ENCODE peak calls at places on chromosomes 16 and 17, in eight cellular contexts. One of them, this sample, is unnamed.

GRCh38 chr16:85535352-85536072 is 77.6 kb upstream of the GSE1 start:
- DNase-seq in activated naive CD4-positive, alpha-beta T cell treated with anti-CD3 and anti-CD28 coated beads, Interleukin-2, amount 10 ng/mL, durations not matched to agents 7 days and 5 days: no peak
- DNase-seq in neuronal stem cell: no peak
- DNase-seq in foreskin melanocyte: no peak
- DNase-seq in NCI-H1105: no peak
- DNase-seq in bronchial epithelial cell: no peak
- DNase-seq in GM20000: no peak
- DNase-seq in non-pigmented ciliary epithelial cell: no peak
- DNase-seq in this sample: peak; percentile 37

GRCh38 chr17:1752425-1752941 is 9.4 kb upstream of the SERPINF1 start:
- DNase-seq in activated naive CD4-positive, alpha-beta T cell treated with anti-CD3 and anti-CD28 coated beads, Interleukin-2, amount 10 ng/mL, durations not matched to agents 7 days and 5 days: no peak
- DNase-seq in neuronal stem cell: no peak
- DNase-seq in foreskin melanocyte: no peak
- DNase-seq in NCI-H1105: no peak
- DNase-seq in bronchial epithelial cell: peak; percentile 57
- DNase-seq in GM20000: peak; percentile 63
- DNase-seq in non-pigmented ciliary epithelial cell: no peak
- DNase-seq in this sample: no peak

GRCh38 chr17:47685556-47686275 is 8.2 kb upstream of the TBKBP1 start:
- DNase-seq in activated naive CD4-positive, alpha-beta T cell treated with anti-CD3 and anti-CD28 coated beads, Interleukin-2, amount 10 ng/mL, durations not matched to agents 7 days and 5 days: no peak
- DNase-seq in neuronal stem cell: no peak
- DNase-seq in foreskin melanocyte: no peak
- DNase-seq in NCI-H1105: no peak
- DNase-seq in bronchial epithelial cell: peak; percentile 47
- DNase-seq in GM20000: no peak
- DNase-seq in non-pigmented ciliary epithelial cell: no peak
- DNase-seq in this sample: no peak

GRCh38 chr17:5011928-5012327 is 14.2 kb downstream of the KIF1C start:
- DNase-seq in activated naive CD4-positive, alpha-beta T cell treated with anti-CD3 and anti-CD28 coated beads, Interleukin-2, amount 10 ng/mL, durations not matched to agents 7 days and 5 days: no peak
- DNase-seq in neuronal stem cell: no peak
- DNase-seq in foreskin melanocyte: no peak
- DNase-seq in NCI-H1105: no peak
- DNase-seq in bronchial epithelial cell: peak; percentile 65
- DNase-seq in GM20000: peak; percentile 66
- DNase-seq in non-pigmented ciliary epithelial cell: peak; percentile 17
- DNase-seq in this sample: peak; percentile 26

GRCh38 chr17:2796164-2797140 is at the start of gene RAP1GAP2:
- DNase-seq in activated naive CD4-positive, alpha-beta T cell treated with anti-CD3 and anti-CD28 coated beads, Interleukin-2, amount 10 ng/mL, durations not matched to agents 7 days and 5 days: peak; percentile 91
- DNase-seq in neuronal stem cell: no peak
- DNase-seq in foreskin melanocyte: no peak
- DNase-seq in NCI-H1105: no peak
- DNase-seq in bronchial epithelial cell: no peak
- DNase-seq in GM20000: no peak
- DNase-seq in non-pigmented ciliary epithelial cell: no peak
- DNase-seq in this sample: no peak

GRCh38 chr17:79997004-79997673 is 38.5 kb downstream of the TBC1D16 start:
- DNase-seq in activated naive CD4-positive, alpha-beta T cell treated with anti-CD3 and anti-CD28 coated beads, Interleukin-2, amount 10 ng/mL, durations not matched to agents 7 days and 5 days: peak; percentile 86
- DNase-seq in neuronal stem cell: no peak
- DNase-seq in foreskin melanocyte: no peak
- DNase-seq in NCI-H1105: no peak
- DNase-seq in bronchial epithelial cell: no peak
- DNase-seq in GM20000: no peak
- DNase-seq in non-pigmented ciliary epithelial cell: no peak
- DNase-seq in this sample: peak; percentile 26

GRCh38 chr16:87723224-87723619 is 42.6 kb downstream of the KLHDC4 start:
- DNase-seq in activated naive CD4-positive, alpha-beta T cell treated with anti-CD3 and anti-CD28 coated beads, Interleukin-2, amount 10 ng/mL, durations not matched to agents 7 days and 5 days: no peak
- DNase-seq in neuronal stem cell: no peak
- DNase-seq in foreskin melanocyte: peak; percentile 99
- DNase-seq in NCI-H1105: peak; percentile 89
- DNase-seq in bronchial epithelial cell: peak; percentile 28
- DNase-seq in GM20000: peak; percentile 81
- DNase-seq in non-pigmented ciliary epithelial cell: peak; percentile 81
- DNase-seq in this sample: peak; percentile 37

GRCh38 chr16:84851192-84852127 is 31.7 kb downstream of the CRISPLD2 start:
- DNase-seq in activated naive CD4-positive, alpha-beta T cell treated with anti-CD3 and anti-CD28 coated beads, Interleukin-2, amount 10 ng/mL, durations not matched to agents 7 days and 5 days: no peak
- DNase-seq in neuronal stem cell: no peak
- DNase-seq in foreskin melanocyte: peak; percentile 48
- DNase-seq in NCI-H1105: no peak
- DNase-seq in bronchial epithelial cell: peak; percentile 89
- DNase-seq in GM20000: no peak
- DNase-seq in non-pigmented ciliary epithelial cell: peak; percentile 89
- DNase-seq in this sample: peak; percentile 87

GRCh38 chr16:27920391-27920891 is 143.1 kb downstream of the GSG1L start:
- DNase-seq in activated naive CD4-positive, alpha-beta T cell treated with anti-CD3 and anti-CD28 coated beads, Interleukin-2, amount 10 ng/mL, durations not matched to agents 7 days and 5 days: no peak
- DNase-seq in neuronal stem cell: peak; percentile 35
- DNase-seq in foreskin melanocyte: no peak
- DNase-seq in NCI-H1105: peak; percentile 87
- DNase-seq in bronchial epithelial cell: peak; percentile 50
- DNase-seq in GM20000: no peak
- DNase-seq in non-pigmented ciliary epithelial cell: no peak
- DNase-seq in this sample: no peak

GRCh38 chr17:48100591-48101011 is 677 bp downstream of the CBX1 start:
- DNase-seq in activated naive CD4-positive, alpha-beta T cell treated with anti-CD3 and anti-CD28 coated beads, Interleukin-2, amount 10 ng/mL, durations not matched to agents 7 days and 5 days: no peak
- DNase-seq in neuronal stem cell: no peak
- DNase-seq in foreskin melanocyte: peak; percentile 36
- DNase-seq in NCI-H1105: peak; percentile 67
- DNase-seq in bronchial epithelial cell: peak; percentile 55
- DNase-seq in GM20000: peak; percentile 16
- DNase-seq in non-pigmented ciliary epithelial cell: no peak
- DNase-seq in this sample: peak; percentile 74

GRCh38 chr16:7746971-7747370 is 414.3 kb downstream of the RBFOX1 start:
- DNase-seq in activated naive CD4-positive, alpha-beta T cell treated with anti-CD3 and anti-CD28 coated beads, Interleukin-2, amount 10 ng/mL, durations not matched to agents 7 days and 5 days: no peak
- DNase-seq in neuronal stem cell: no peak
- DNase-seq in foreskin melanocyte: no peak
- DNase-seq in NCI-H1105: no peak
- DNase-seq in bronchial epithelial cell: no peak
- DNase-seq in GM20000: no peak
- DNase-seq in non-pigmented ciliary epithelial cell: no peak
- DNase-seq in this sample: no peak

GRCh38 chr17:7833795-7834553 is at the start of gene KDM6B:
- DNase-seq in activated naive CD4-positive, alpha-beta T cell treated with anti-CD3 and anti-CD28 coated beads, Interleukin-2, amount 10 ng/mL, durations not matched to agents 7 days and 5 days: peak; percentile 94
- DNase-seq in neuronal stem cell: peak; percentile 85
- DNase-seq in foreskin melanocyte: peak; percentile 87
- DNase-seq in NCI-H1105: peak; percentile 90
- DNase-seq in bronchial epithelial cell: peak; percentile 86
- DNase-seq in GM20000: peak; percentile 91
- DNase-seq in non-pigmented ciliary epithelial cell: no peak
- DNase-seq in this sample: peak; percentile 95

GRCh38 chr16:29007865-29008593 is 23.2 kb downstream of the LAT start:
- DNase-seq in activated naive CD4-positive, alpha-beta T cell treated with anti-CD3 and anti-CD28 coated beads, Interleukin-2, amount 10 ng/mL, durations not matched to agents 7 days and 5 days: peak; percentile 81
- DNase-seq in neuronal stem cell: no peak
- DNase-seq in foreskin melanocyte: no peak
- DNase-seq in NCI-H1105: no peak
- DNase-seq in bronchial epithelial cell: peak; percentile 29
- DNase-seq in GM20000: no peak
- DNase-seq in non-pigmented ciliary epithelial cell: peak; percentile 18
- DNase-seq in this sample: no peak

GRCh38 chr16:84658690-84659089 is 10.4 kb downstream of the KLHL36 start:
- DNase-seq in activated naive CD4-positive, alpha-beta T cell treated with anti-CD3 and anti-CD28 coated beads, Interleukin-2, amount 10 ng/mL, durations not matched to agents 7 days and 5 days: no peak
- DNase-seq in neuronal stem cell: no peak
- DNase-seq in foreskin melanocyte: no peak
- DNase-seq in NCI-H1105: no peak
- DNase-seq in bronchial epithelial cell: no peak
- DNase-seq in GM20000: no peak
- DNase-seq in non-pigmented ciliary epithelial cell: no peak
- DNase-seq in this sample: no peak

GRCh38 chr17:65595071-65595655 is 33.7 kb upstream of the AXIN2 start:
- DNase-seq in activated naive CD4-positive, alpha-beta T cell treated with anti-CD3 and anti-CD28 coated beads, Interleukin-2, amount 10 ng/mL, durations not matched to agents 7 days and 5 days: no peak
- DNase-seq in neuronal stem cell: no peak
- DNase-seq in foreskin melanocyte: no peak
- DNase-seq in NCI-H1105: no peak
- DNase-seq in bronchial epithelial cell: no peak
- DNase-seq in GM20000: no peak
- DNase-seq in non-pigmented ciliary epithelial cell: no peak
- DNase-seq in this sample: no peak

GRCh38 chr16:50838885-50839284 is 97.0 kb downstream of the CYLD start:
- DNase-seq in activated naive CD4-positive, alpha-beta T cell treated with anti-CD3 and anti-CD28 coated beads, Interleukin-2, amount 10 ng/mL, durations not matched to agents 7 days and 5 days: no peak
- DNase-seq in neuronal stem cell: no peak
- DNase-seq in foreskin melanocyte: no peak
- DNase-seq in NCI-H1105: no peak
- DNase-seq in bronchial epithelial cell: no peak
- DNase-seq in GM20000: no peak
- DNase-seq in non-pigmented ciliary epithelial cell: no peak
- DNase-seq in this sample: no peak

GRCh38 chr17:74862108-74862901 is 2.6 kb upstream of the GRIN2C start:
- DNase-seq in activated naive CD4-positive, alpha-beta T cell treated with anti-CD3 and anti-CD28 coated beads, Interleukin-2, amount 10 ng/mL, durations not matched to agents 7 days and 5 days: peak; percentile 78
- DNase-seq in neuronal stem cell: peak; percentile 79
- DNase-seq in foreskin melanocyte: peak; percentile 28
- DNase-seq in NCI-H1105: peak; percentile 66
- DNase-seq in bronchial epithelial cell: no peak
- DNase-seq in GM20000: peak; percentile 86
- DNase-seq in non-pigmented ciliary epithelial cell: no peak
- DNase-seq in this sample: peak; percentile 60

GRCh38 chr17:82866521-82867214 is 26.8 kb upstream of the ZNF750 start:
- DNase-seq in activated naive CD4-positive, alpha-beta T cell treated with anti-CD3 and anti-CD28 coated beads, Interleukin-2, amount 10 ng/mL, durations not matched to agents 7 days and 5 days: no peak
- DNase-seq in neuronal stem cell: no peak
- DNase-seq in foreskin melanocyte: no peak
- DNase-seq in NCI-H1105: no peak
- DNase-seq in bronchial epithelial cell: peak; percentile 38
- DNase-seq in GM20000: no peak
- DNase-seq in non-pigmented ciliary epithelial cell: peak; percentile 63
- DNase-seq in this sample: peak; percentile 93

GRCh38 chr17:62562656-62563055 is 64.8 kb upstream of the MRC2 start:
- DNase-seq in activated naive CD4-positive, alpha-beta T cell treated with anti-CD3 and anti-CD28 coated beads, Interleukin-2, amount 10 ng/mL, durations not matched to agents 7 days and 5 days: no peak
- DNase-seq in neuronal stem cell: no peak
- DNase-seq in foreskin melanocyte: no peak
- DNase-seq in NCI-H1105: no peak
- DNase-seq in bronchial epithelial cell: peak; percentile 58
- DNase-seq in GM20000: no peak
- DNase-seq in non-pigmented ciliary epithelial cell: no peak
- DNase-seq in this sample: peak; percentile 53

GRCh38 chr16:1770328-1771071 is 843 bp downstream of the NME3 start:
- DNase-seq in activated naive CD4-positive, alpha-beta T cell treated with anti-CD3 and anti-CD28 coated beads, Interleukin-2, amount 10 ng/mL, durations not matched to agents 7 days and 5 days: peak; percentile 50
- DNase-seq in neuronal stem cell: peak; percentile 6
- DNase-seq in foreskin melanocyte: peak; percentile 10
- DNase-seq in NCI-H1105: peak; percentile 55
- DNase-seq in bronchial epithelial cell: peak; percentile 65
- DNase-seq in GM20000: peak; percentile 86
- DNase-seq in non-pigmented ciliary epithelial cell: no peak
- DNase-seq in this sample: peak; percentile 64

GRCh38 chr16:11292076-11292748 is 11.1 kb upstream of the PRM1 start:
- DNase-seq in activated naive CD4-positive, alpha-beta T cell treated with anti-CD3 and anti-CD28 coated beads, Interleukin-2, amount 10 ng/mL, durations not matched to agents 7 days and 5 days: no peak
- DNase-seq in neuronal stem cell: no peak
- DNase-seq in foreskin melanocyte: no peak
- DNase-seq in NCI-H1105: no peak
- DNase-seq in bronchial epithelial cell: no peak
- DNase-seq in GM20000: no peak
- DNase-seq in non-pigmented ciliary epithelial cell: no peak
- DNase-seq in this sample: no peak

GRCh38 chr17:77356690-77357201 is 216.0 kb downstream of the SEC14L1 start:
- DNase-seq in activated naive CD4-positive, alpha-beta T cell treated with anti-CD3 and anti-CD28 coated beads, Interleukin-2, amount 10 ng/mL, durations not matched to agents 7 days and 5 days: no peak
- DNase-seq in neuronal stem cell: no peak
- DNase-seq in foreskin melanocyte: no peak
- DNase-seq in NCI-H1105: no peak
- DNase-seq in bronchial epithelial cell: no peak
- DNase-seq in GM20000: peak; percentile 38
- DNase-seq in non-pigmented ciliary epithelial cell: no peak
- DNase-seq in this sample: no peak

This sample was measured in mesenchymal stem cell.